ENCODE peak calls at places on chromosomes 2 and 18, in six cellular contexts. One of them, this sample, is unnamed.
A peak's percentile ranks its signal among the peaks of the same experiment; 100 is the strongest.

GRCh38 chr2:216233281-216233995 is 124.3 kb downstream of the XRCC5 start:
- DNase-seq in activated naive CD4-positive, alpha-beta T cell treated with anti-CD3 and anti-CD28 coated beads, Interleukin-2, amount 50 U/mL, for 72 hours: no peak
- DNase-seq in CD4-positive, CD25-positive, alpha-beta regulatory T cell: no peak
- DNase-seq in HCEC 1CT: no peak
- DNase-seq in activated CD4-positive, alpha-beta memory T cell treated with anti-CD3 and anti-CD28 coated beads, Interleukin-2, amount 10 ng/mL, durations not matched to agents 7 days and 5 days: no peak
- DNase-seq in B cell: no peak
- DNase-seq in this sample: no peak

GRCh38 chr2:54814367-54815155 is 91.1 kb downstream of the EML6 start:
- DNase-seq in CD4-positive, CD25-positive, alpha-beta regulatory T cell: no peak
- DNase-seq in B cell: no peak
- DNase-seq in activated CD4-positive, alpha-beta memory T cell treated with anti-CD3 and anti-CD28 coated beads, Interleukin-2, amount 10 ng/mL, durations not matched to agents 7 days and 5 days: no peak
- DNase-seq in activated naive CD4-positive, alpha-beta T cell treated with anti-CD3 and anti-CD28 coated beads, Interleukin-2, amount 50 U/mL, for 72 hours: no peak
- DNase-seq in HCEC 1CT: no peak
- DNase-seq in this sample: no peak

GRCh38 chr2:238132463-238133450 is 5.7 kb upstream of the KLHL30 start:
- DNase-seq in activated CD4-positive, alpha-beta memory T cell treated with anti-CD3 and anti-CD28 coated beads, Interleukin-2, amount 10 ng/mL, durations not matched to agents 7 days and 5 days: no peak
- DNase-seq in HCEC 1CT: no peak
- DNase-seq in CD4-positive, CD25-positive, alpha-beta regulatory T cell: no peak
- DNase-seq in activated naive CD4-positive, alpha-beta T cell treated with anti-CD3 and anti-CD28 coated beads, Interleukin-2, amount 50 U/mL, for 72 hours: no peak
- DNase-seq in B cell: no peak
- DNase-seq in this sample: no peak

GRCh38 chr2:36380624-36381481 is 25.3 kb downstream of the CRIM1 start:
- DNase-seq in CD4-positive, CD25-positive, alpha-beta regulatory T cell: no peak
- DNase-seq in activated CD4-positive, alpha-beta memory T cell treated with anti-CD3 and anti-CD28 coated beads, Interleukin-2, amount 10 ng/mL, durations not matched to agents 7 days and 5 days: no peak
- DNase-seq in B cell: no peak
- DNase-seq in HCEC 1CT: peak; percentile 41
- DNase-seq in activated naive CD4-positive, alpha-beta T cell treated with anti-CD3 and anti-CD28 coated beads, Interleukin-2, amount 50 U/mL, for 72 hours: no peak
- DNase-seq in this sample: no peak

GRCh38 chr2:96092580-96092877 is 23.8 kb downstream of the ADRA2B start:
- DNase-seq in activated CD4-positive, alpha-beta memory T cell treated with anti-CD3 and anti-CD28 coated beads, Interleukin-2, amount 10 ng/mL, durations not matched to agents 7 days and 5 days: peak; percentile 11
- DNase-seq in activated naive CD4-positive, alpha-beta T cell treated with anti-CD3 and anti-CD28 coated beads, Interleukin-2, amount 50 U/mL, for 72 hours: no peak
- DNase-seq in B cell: no peak
- DNase-seq in HCEC 1CT: no peak
- DNase-seq in CD4-positive, CD25-positive, alpha-beta regulatory T cell: no peak
- DNase-seq in this sample: no peak

GRCh38 chr2:47869859-47870258 is 36.4 kb downstream of the FBXO11 start:
- DNase-seq in HCEC 1CT: no peak
- DNase-seq in CD4-positive, CD25-positive, alpha-beta regulatory T cell: no peak
- DNase-seq in activated naive CD4-positive, alpha-beta T cell treated with anti-CD3 and anti-CD28 coated beads, Interleukin-2, amount 50 U/mL, for 72 hours: no peak
- DNase-seq in B cell: no peak
- DNase-seq in activated CD4-positive, alpha-beta memory T cell treated with anti-CD3 and anti-CD28 coated beads, Interleukin-2, amount 10 ng/mL, durations not matched to agents 7 days and 5 days: no peak
- DNase-seq in this sample: no peak

GRCh38 chr2:130388221-130388907 is 32.5 kb downstream of the PTPN18 start:
- DNase-seq in CD4-positive, CD25-positive, alpha-beta regulatory T cell: no peak
- DNase-seq in activated naive CD4-positive, alpha-beta T cell treated with anti-CD3 and anti-CD28 coated beads, Interleukin-2, amount 50 U/mL, for 72 hours: no peak
- DNase-seq in HCEC 1CT: no peak
- DNase-seq in activated CD4-positive, alpha-beta memory T cell treated with anti-CD3 and anti-CD28 coated beads, Interleukin-2, amount 10 ng/mL, durations not matched to agents 7 days and 5 days: no peak
- DNase-seq in B cell: no peak
- DNase-seq in this sample: no peak

GRCh38 chr2:101790856-101791255 is 93.3 kb downstream of the MAP4K4 start:
- DNase-seq in B cell: no peak
- DNase-seq in activated CD4-positive, alpha-beta memory T cell treated with anti-CD3 and anti-CD28 coated beads, Interleukin-2, amount 10 ng/mL, durations not matched to agents 7 days and 5 days: no peak
- DNase-seq in activated naive CD4-positive, alpha-beta T cell treated with anti-CD3 and anti-CD28 coated beads, Interleukin-2, amount 50 U/mL, for 72 hours: no peak
- DNase-seq in CD4-positive, CD25-positive, alpha-beta regulatory T cell: no peak
- DNase-seq in HCEC 1CT: no peak
- DNase-seq in this sample: no peak

GRCh38 chr2:233761040-233761769 is 1.1 kb downstream of the UGT1A1 start:
- DNase-seq in activated CD4-positive, alpha-beta memory T cell treated with anti-CD3 and anti-CD28 coated beads, Interleukin-2, amount 10 ng/mL, durations not matched to agents 7 days and 5 days: no peak
- DNase-seq in B cell: no peak
- DNase-seq in activated naive CD4-positive, alpha-beta T cell treated with anti-CD3 and anti-CD28 coated beads, Interleukin-2, amount 50 U/mL, for 72 hours: no peak
- DNase-seq in HCEC 1CT: no peak
- DNase-seq in CD4-positive, CD25-positive, alpha-beta regulatory T cell: no peak
- DNase-seq in this sample: no peak

GRCh38 chr2:66929632-66930385 is 467.3 kb upstream of the ETAA1 start:
- DNase-seq in CD4-positive, CD25-positive, alpha-beta regulatory T cell: no peak
- DNase-seq in activated CD4-positive, alpha-beta memory T cell treated with anti-CD3 and anti-CD28 coated beads, Interleukin-2, amount 10 ng/mL, durations not matched to agents 7 days and 5 days: no peak
- DNase-seq in HCEC 1CT: peak; percentile 43
- DNase-seq in B cell: no peak
- DNase-seq in activated naive CD4-positive, alpha-beta T cell treated with anti-CD3 and anti-CD28 coated beads, Interleukin-2, amount 50 U/mL, for 72 hours: no peak
- DNase-seq in this sample: no peak

GRCh38 chr2:187581125-187581896 is 27.1 kb upstream of the TFPI start:
- DNase-seq in activated CD4-positive, alpha-beta memory T cell treated with anti-CD3 and anti-CD28 coated beads, Interleukin-2, amount 10 ng/mL, durations not matched to agents 7 days and 5 days: no peak
- DNase-seq in CD4-positive, CD25-positive, alpha-beta regulatory T cell: peak; percentile 42
- DNase-seq in B cell: peak; percentile 8
- DNase-seq in HCEC 1CT: peak; percentile 53
- DNase-seq in activated naive CD4-positive, alpha-beta T cell treated with anti-CD3 and anti-CD28 coated beads, Interleukin-2, amount 50 U/mL, for 72 hours: peak; percentile 31
- DNase-seq in this sample: peak; percentile 38

GRCh38 chr18:7459851-7460774 is 107.0 kb upstream of the PTPRM start:
- DNase-seq in activated CD4-positive, alpha-beta memory T cell treated with anti-CD3 and anti-CD28 coated beads, Interleukin-2, amount 10 ng/mL, durations not matched to agents 7 days and 5 days: no peak
- DNase-seq in B cell: no peak
- DNase-seq in CD4-positive, CD25-positive, alpha-beta regulatory T cell: no peak
- DNase-seq in activated naive CD4-positive, alpha-beta T cell treated with anti-CD3 and anti-CD28 coated beads, Interleukin-2, amount 50 U/mL, for 72 hours: no peak
- DNase-seq in HCEC 1CT: no peak
- DNase-seq in this sample: no peak

GRCh38 chr2:64000630-64001381 is 18.4 kb downstream of the VPS54 start:
- DNase-seq in HCEC 1CT: no peak
- DNase-seq in activated naive CD4-positive, alpha-beta T cell treated with anti-CD3 and anti-CD28 coated beads, Interleukin-2, amount 50 U/mL, for 72 hours: no peak
- DNase-seq in activated CD4-positive, alpha-beta memory T cell treated with anti-CD3 and anti-CD28 coated beads, Interleukin-2, amount 10 ng/mL, durations not matched to agents 7 days and 5 days: no peak
- DNase-seq in B cell: no peak
- DNase-seq in CD4-positive, CD25-positive, alpha-beta regulatory T cell: no peak
- DNase-seq in this sample: no peak

GRCh38 chr2:172704072-172704936 is 31.3 kb upstream of the RAPGEF4 start:
- DNase-seq in activated CD4-positive, alpha-beta memory T cell treated with anti-CD3 and anti-CD28 coated beads, Interleukin-2, amount 10 ng/mL, durations not matched to agents 7 days and 5 days: no peak
- DNase-seq in CD4-positive, CD25-positive, alpha-beta regulatory T cell: peak; percentile 15
- DNase-seq in activated naive CD4-positive, alpha-beta T cell treated with anti-CD3 and anti-CD28 coated beads, Interleukin-2, amount 50 U/mL, for 72 hours: no peak
- DNase-seq in B cell: no peak
- DNase-seq in HCEC 1CT: peak; percentile 34
- DNase-seq in this sample: no peak

GRCh38 chr2:210541280-210541902 is 15.0 kb upstream of the CPS1 start:
- DNase-seq in B cell: no peak
- DNase-seq in activated naive CD4-positive, alpha-beta T cell treated with anti-CD3 and anti-CD28 coated beads, Interleukin-2, amount 50 U/mL, for 72 hours: no peak
- DNase-seq in CD4-positive, CD25-positive, alpha-beta regulatory T cell: no peak
- DNase-seq in HCEC 1CT: no peak
- DNase-seq in activated CD4-positive, alpha-beta memory T cell treated with anti-CD3 and anti-CD28 coated beads, Interleukin-2, amount 10 ng/mL, durations not matched to agents 7 days and 5 days: no peak
- DNase-seq in this sample: no peak

GRCh38 chr2:98573426-98573825 is 34.9 kb downstream of the COA5 start:
- DNase-seq in activated naive CD4-positive, alpha-beta T cell treated with anti-CD3 and anti-CD28 coated beads, Interleukin-2, amount 50 U/mL, for 72 hours: no peak
- DNase-seq in B cell: no peak
- DNase-seq in activated CD4-positive, alpha-beta memory T cell treated with anti-CD3 and anti-CD28 coated beads, Interleukin-2, amount 10 ng/mL, durations not matched to agents 7 days and 5 days: no peak
- DNase-seq in CD4-positive, CD25-positive, alpha-beta regulatory T cell: no peak
- DNase-seq in HCEC 1CT: no peak
- DNase-seq in this sample: no peak

GRCh38 chr2:110748489-110748867 is 16.1 kb downstream of the ACOXL start:
- DNase-seq in HCEC 1CT: no peak
- DNase-seq in CD4-positive, CD25-positive, alpha-beta regulatory T cell: peak; percentile 91
- DNase-seq in B cell: peak; percentile 22
- DNase-seq in activated naive CD4-positive, alpha-beta T cell treated with anti-CD3 and anti-CD28 coated beads, Interleukin-2, amount 50 U/mL, for 72 hours: peak; percentile 69
- DNase-seq in activated CD4-positive, alpha-beta memory T cell treated with anti-CD3 and anti-CD28 coated beads, Interleukin-2, amount 10 ng/mL, durations not matched to agents 7 days and 5 days: peak; percentile 87
- DNase-seq in this sample: peak; percentile 53

GRCh38 chr2:129275706-129276105 is 703.8 kb upstream of the RAB6C start:
- DNase-seq in CD4-positive, CD25-positive, alpha-beta regulatory T cell: no peak
- DNase-seq in activated naive CD4-positive, alpha-beta T cell treated with anti-CD3 and anti-CD28 coated beads, Interleukin-2, amount 50 U/mL, for 72 hours: no peak
- DNase-seq in HCEC 1CT: no peak
- DNase-seq in activated CD4-positive, alpha-beta memory T cell treated with anti-CD3 and anti-CD28 coated beads, Interleukin-2, amount 10 ng/mL, durations not matched to agents 7 days and 5 days: no peak
- DNase-seq in B cell: no peak
- DNase-seq in this sample: no peak

GRCh38 chr2:99710720-99711612 is 221.1 kb upstream of the REV1 start:
- DNase-seq in B cell: no peak
- DNase-seq in activated CD4-positive, alpha-beta memory T cell treated with anti-CD3 and anti-CD28 coated beads, Interleukin-2, amount 10 ng/mL, durations not matched to agents 7 days and 5 days: no peak
- DNase-seq in activated naive CD4-positive, alpha-beta T cell treated with anti-CD3 and anti-CD28 coated beads, Interleukin-2, amount 50 U/mL, for 72 hours: no peak
- DNase-seq in HCEC 1CT: no peak
- DNase-seq in CD4-positive, CD25-positive, alpha-beta regulatory T cell: no peak
- DNase-seq in this sample: no peak

GRCh38 chr2:199704358-199705238 is 146.4 kb downstream of the FTCDNL1 start:
- DNase-seq in CD4-positive, CD25-positive, alpha-beta regulatory T cell: peak; percentile 28
- DNase-seq in B cell: peak; percentile 35
- DNase-seq in activated naive CD4-positive, alpha-beta T cell treated with anti-CD3 and anti-CD28 coated beads, Interleukin-2, amount 50 U/mL, for 72 hours: peak; percentile 36
- DNase-seq in activated CD4-positive, alpha-beta memory T cell treated with anti-CD3 and anti-CD28 coated beads, Interleukin-2, amount 10 ng/mL, durations not matched to agents 7 days and 5 days: peak; percentile 18
- DNase-seq in HCEC 1CT: peak; percentile 24
- DNase-seq in this sample: no peak

GRCh38 chr2:121046335-121046734 is 238.7 kb downstream of the TFCP2L1 start:
- DNase-seq in B cell: no peak
- DNase-seq in HCEC 1CT: no peak
- DNase-seq in activated naive CD4-positive, alpha-beta T cell treated with anti-CD3 and anti-CD28 coated beads, Interleukin-2, amount 50 U/mL, for 72 hours: no peak
- DNase-seq in activated CD4-positive, alpha-beta memory T cell treated with anti-CD3 and anti-CD28 coated beads, Interleukin-2, amount 10 ng/mL, durations not matched to agents 7 days and 5 days: no peak
- DNase-seq in CD4-positive, CD25-positive, alpha-beta regulatory T cell: no peak
- DNase-seq in this sample: no peak

GRCh38 chr2:208820289-208820688 is 413.7 kb downstream of the PTH2R start:
- DNase-seq in B cell: no peak
- DNase-seq in activated CD4-positive, alpha-beta memory T cell treated with anti-CD3 and anti-CD28 coated beads, Interleukin-2, amount 10 ng/mL, durations not matched to agents 7 days and 5 days: no peak
- DNase-seq in CD4-positive, CD25-positive, alpha-beta regulatory T cell: no peak
- DNase-seq in activated naive CD4-positive, alpha-beta T cell treated with anti-CD3 and anti-CD28 coated beads, Interleukin-2, amount 50 U/mL, for 72 hours: no peak
- DNase-seq in HCEC 1CT: peak; percentile 1
- DNase-seq in this sample: no peak

GRCh38 chr2:122034797-122035196 is 279.3 kb downstream of the TSN start:
- DNase-seq in B cell: no peak
- DNase-seq in activated CD4-positive, alpha-beta memory T cell treated with anti-CD3 and anti-CD28 coated beads, Interleukin-2, amount 10 ng/mL, durations not matched to agents 7 days and 5 days: no peak
- DNase-seq in CD4-positive, CD25-positive, alpha-beta regulatory T cell: no peak
- DNase-seq in activated naive CD4-positive, alpha-beta T cell treated with anti-CD3 and anti-CD28 coated beads, Interleukin-2, amount 50 U/mL, for 72 hours: no peak
- DNase-seq in HCEC 1CT: no peak
- DNase-seq in this sample: no peak

GRCh38 chr2:191165190-191165643 is 14.4 kb upstream of the STAT4 start:
- DNase-seq in HCEC 1CT: peak; percentile 70
- DNase-seq in activated naive CD4-positive, alpha-beta T cell treated with anti-CD3 and anti-CD28 coated beads, Interleukin-2, amount 50 U/mL, for 72 hours: no peak
- DNase-seq in activated CD4-positive, alpha-beta memory T cell treated with anti-CD3 and anti-CD28 coated beads, Interleukin-2, amount 10 ng/mL, durations not matched to agents 7 days and 5 days: no peak
- DNase-seq in B cell: peak; percentile 48
- DNase-seq in CD4-positive, CD25-positive, alpha-beta regulatory T cell: peak; percentile 64
- DNase-seq in this sample: no peak

GRCh38 chr2:144607899-144608477 is 88.1 kb upstream of the ZEB2 start:
- DNase-seq in B cell: peak; percentile 18
- DNase-seq in activated naive CD4-positive, alpha-beta T cell treated with anti-CD3 and anti-CD28 coated beads, Interleukin-2, amount 50 U/mL, for 72 hours: no peak
- DNase-seq in CD4-positive, CD25-positive, alpha-beta regulatory T cell: no peak
- DNase-seq in HCEC 1CT: peak; percentile 27
- DNase-seq in activated CD4-positive, alpha-beta memory T cell treated with anti-CD3 and anti-CD28 coated beads, Interleukin-2, amount 10 ng/mL, durations not matched to agents 7 days and 5 days: no peak
- DNase-seq in this sample: no peak

GRCh38 chr18:26215247-26215970 is 10.8 kb upstream of the TAF4B start:
- DNase-seq in B cell: peak; percentile 63
- DNase-seq in activated naive CD4-positive, alpha-beta T cell treated with anti-CD3 and anti-CD28 coated beads, Interleukin-2, amount 50 U/mL, for 72 hours: peak; percentile 47
- DNase-seq in CD4-positive, CD25-positive, alpha-beta regulatory T cell: peak; percentile 80
- DNase-seq in HCEC 1CT: no peak
- DNase-seq in activated CD4-positive, alpha-beta memory T cell treated with anti-CD3 and anti-CD28 coated beads, Interleukin-2, amount 10 ng/mL, durations not matched to agents 7 days and 5 days: peak; percentile 32
- DNase-seq in this sample: no peak

GRCh38 chr2:201260302-201260800 is at the start of gene CASP8:
- DNase-seq in HCEC 1CT: peak; percentile 86
- DNase-seq in activated naive CD4-positive, alpha-beta T cell treated with anti-CD3 and anti-CD28 coated beads, Interleukin-2, amount 50 U/mL, for 72 hours: peak; percentile 61
- DNase-seq in CD4-positive, CD25-positive, alpha-beta regulatory T cell: peak; percentile 95
- DNase-seq in activated CD4-positive, alpha-beta memory T cell treated with anti-CD3 and anti-CD28 coated beads, Interleukin-2, amount 10 ng/mL, durations not matched to agents 7 days and 5 days: peak; percentile 82
- DNase-seq in B cell: peak; percentile 80
- DNase-seq in this sample: no peak